ENCODE peak calls at places on chromosomes 5 and 9, in five cellular contexts. R, V, O, D and U are unnamed samples. For H3K9me3, the result is how much of the 10 kb centered on the place peaks cover.

GRCh38 chr5:77431286-77431685 is 60.8 kb downstream of the WDR41 start:
- DNase-seq in O (no peak), R (peak), V (no peak), D (no peak), U (no peak)

GRCh38 chr5:81685481-81685880 is 65.4 kb downstream of the SSBP2 start:
- DNase-seq in O (no peak), V (no peak), R (no peak), D (no peak), U (no peak)

GRCh38 chr9:16074962-16075361 is 522.1 kb downstream of the CCDC171 start:
- DNase-seq in D (no peak), R (peak), V (no peak), O (no peak), U (no peak)

GRCh38 chr5:83507431-83507830 is 35.9 kb downstream of the VCAN start:
- DNase-seq in R (no peak), O (no peak), V (no peak), D (no peak), U (no peak)

GRCh38 chr5:132825824-132826391 is 4.5 kb downstream of the SHROOM1 start:
- DNase-seq in O (peak), V (no peak), R (no peak), D (no peak), U (no peak)

GRCh38 chr9:82670000-82670399 is 392.9 kb downstream of the RASEF start:
- DNase-seq in D (no peak), R (no peak), V (no peak), O (no peak), U (no peak)

GRCh38 chr5:142915840-142916424 is 145.8 kb downstream of the ARHGAP26 start:
- DNase-seq in D (no peak), R (peak), V (no peak), O (no peak), U (no peak)

GRCh38 chr9:105188746-105189145 is 55.7 kb upstream of the SLC44A1 start:
- DNase-seq in D (no peak), O (no peak), V (no peak), R (no peak), U (no peak)

GRCh38 chr5:66234241-66234640 is 90.1 kb downstream of the SREK1 start:
- DNase-seq in O (no peak), D (no peak), R (no peak), V (no peak), U (no peak)

GRCh38 chr5:169728-170094 is 21.6 kb upstream of the LRRC14B start:
- DNase-seq in D (no peak), O (peak), R (no peak), V (no peak), U (no peak)

GRCh38 chr9:70411141-70411929 is 3.1 kb downstream of the KLF9 start:
- DNase-seq in O (peak), R (peak), V (peak), D (peak), U (peak)

GRCh38 chr9:93968451-93969327 is 13.5 kb upstream of the BARX1 start:
- DNase-seq in D (no peak), V (no peak), O (no peak), R (peak), U (no peak)

GRCh38 chr9:108363321-108363720 is 492.5 kb downstream of the ACTL7B start:
- DNase-seq in V (no peak), D (no peak), O (no peak), R (no peak), U (no peak)

GRCh38 chr9:87305123-87305522 is 192.5 kb upstream of the DAPK1 start:
- DNase-seq in V (no peak), O (no peak), R (no peak), D (no peak), U (no peak)

GRCh38 chr5:168273056-168273980 is 18.1 kb upstream of the WWC1 start:
- DNase-seq in R (no peak), V (no peak), O (no peak), D (no peak), U (no peak)

GRCh38 chr9:37693265-37693664 is 42.5 kb downstream of the FRMPD1 start:
- DNase-seq in R (peak), V (no peak), D (no peak), O (no peak), U (no peak)

GRCh38 chr9:2662496-2662895 is 40.9 kb downstream of the VLDLR start:
- DNase-seq in V (no peak), O (no peak), D (no peak), R (no peak), U (no peak)

GRCh38 chr5:8842906-8843590 is 702.8 kb downstream of the SEMA5A start:
- DNase-seq in R (peak), O (no peak), V (no peak), D (no peak), U (no peak)

GRCh38 chr5:16570121-16570815 is 46.5 kb downstream of the RETREG1 start:
- DNase-seq in D (no peak), R (peak), V (no peak), O (no peak), U (no peak)

GRCh38 chr5:37071901-37072581 is 177.1 kb downstream of the CPLANE1 start:
- DNase-seq in R (peak), O (no peak), V (no peak), D (no peak), U (no peak)

GRCh38 chr9:91845839-91846238 is 104.2 kb downstream of the ROR2 start:
- DNase-seq in D (no peak), O (no peak), R (no peak), V (no peak), U (no peak)

GRCh38 chr5:97019435-97020117 is 83.7 kb downstream of the LNPEP start:
- DNase-seq in V (no peak), O (no peak), R (peak), D (no peak), U (no peak)

GRCh38 chr9:70053864-70054263 is 10.2 kb downstream of the MAMDC2 start:
- DNase-seq in D (no peak), V (no peak), R (no peak), O (peak), U (peak)

GRCh38 chr9:19631181-19631580 is 157.7 kb downstream of the SLC24A2 start:
- DNase-seq in O (no peak), R (no peak), V (no peak), D (no peak), U (no peak)

GRCh38 chr9:75612205-75612604 is 278.3 kb upstream of the PCSK5 start:
- DNase-seq in O (no peak), V (no peak), D (no peak), R (no peak), U (no peak)

GRCh38 chr5:151315998-151316597 is 12.5 kb upstream of the SLC36A3 start:
- DNase-seq in R (peak), O (peak), D (peak), V (peak), U (peak)

GRCh38 chr5:4479381-4479780 is 660.7 kb upstream of the ADAMTS16 start:
- DNase-seq in D (no peak), O (no peak), R (no peak), V (no peak), U (no peak)

GRCh38 chr9:38334234-38334633 is 58.3 kb upstream of the ALDH1B1 start:
- DNase-seq in V (no peak), D (no peak), R (no peak), O (peak), U (no peak)

GRCh38 chr9:35605336-35606137 is 475 bp downstream of the TESK1 start:
- DNase-seq in R (no peak), O (no peak), V (no peak), D (peak), U (no peak)

GRCh38 chr9:89850633-89851325 is 246.0 kb downstream of the GADD45G start:
- DNase-seq in V (no peak), R (peak), O (peak), D (no peak), U (no peak)

GRCh38 chr5:96614110-96614691 is 48.0 kb upstream of the CAST start:
- DNase-seq in D (no peak), R (peak), V (no peak), O (peak), U (peak)

GRCh38 chr9:92723299-92723625 is 41.4 kb downstream of the BICD2 start:
- DNase-seq in D (no peak), V (no peak), O (no peak), R (peak), U (no peak)

GRCh38 chr5:165525268-165525667 is 2019.8 kb downstream of the MAT2B start:
- DNase-seq in R (peak), D (no peak), V (no peak), O (no peak), U (no peak)

GRCh38 chr9:135300346-135301141 is 179.0 kb upstream of the PPP1R26 start:
- DNase-seq in V (no peak), O (no peak), R (no peak), D (no peak), U (no peak)

GRCh38 chr5:27315541-27316282 is 277.3 kb upstream of the CDH9 start:
- DNase-seq in D (no peak), V (no peak), O (no peak), R (peak), U (no peak)

GRCh38 chr5:65840071-65840470 is 86.3 kb upstream of the ERBIN start:
- DNase-seq in D (no peak), O (no peak), V (no peak), R (peak), U (no peak)

GRCh38 chr5:160165137-160166068 is 46.2 kb upstream of the PWWP2A start:
- DNase-seq in V (peak), D (peak), R (peak), O (peak), U (peak)

GRCh38 chr9:126395439-126396212 is 69.0 kb downstream of the MVB12B start:
- DNase-seq in R (peak), O (no peak), D (no peak), V (no peak), U (no peak)

DNA sequence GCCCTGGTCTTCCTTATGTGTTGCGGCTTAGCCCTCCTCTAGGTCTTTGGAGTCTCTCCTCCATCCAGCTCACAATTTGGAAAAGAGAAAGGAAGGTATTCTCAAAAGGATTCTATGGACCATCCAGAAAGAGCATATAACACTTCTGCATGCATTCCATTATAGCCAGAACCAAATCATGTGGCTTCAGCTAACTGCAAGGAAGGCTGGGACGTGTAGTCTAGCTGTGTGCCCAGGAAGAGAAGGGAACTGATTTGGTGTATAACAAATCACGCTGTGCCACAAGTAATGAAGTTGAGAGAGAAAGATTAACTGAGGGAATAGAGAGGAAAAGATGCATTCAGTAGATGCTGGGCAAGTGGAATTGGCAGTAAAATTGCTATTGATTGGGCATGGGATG is 43.7 kb downstream of the PLPPR1 start:
- DNase-seq in V (no peak), O (no peak), D (no peak), R (no peak), U (no peak)
- H3K9me3 ChIP-seq in V (under half), O (under half), D (under half), R (under half), U (under half)

DNA sequence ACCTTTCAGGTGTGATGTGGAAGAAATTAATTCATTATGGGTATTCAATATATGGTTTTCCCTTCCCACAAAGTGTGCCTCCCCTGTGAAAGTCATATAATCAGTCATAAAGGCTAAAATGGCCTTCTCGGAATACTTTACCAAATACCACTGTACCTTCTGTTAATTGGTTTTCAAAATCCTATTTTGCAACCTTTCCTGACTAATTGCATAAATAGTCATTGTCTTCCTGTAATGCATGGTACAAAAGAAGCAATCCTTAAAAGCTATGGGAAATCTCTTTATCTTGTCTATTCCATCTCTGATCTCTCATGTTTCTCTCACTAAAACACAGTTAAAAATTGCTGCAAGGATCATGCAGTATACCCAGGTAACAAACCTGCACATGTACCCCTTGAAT is 44.3 kb upstream of the UGCG start:
- DNase-seq in R (no peak), O (no peak), D (no peak), V (no peak), U (no peak)
- H3K4me3 ChIP-seq in R (no peak), O (no peak), D (no peak), V (no peak), U (no peak)

DNA sequence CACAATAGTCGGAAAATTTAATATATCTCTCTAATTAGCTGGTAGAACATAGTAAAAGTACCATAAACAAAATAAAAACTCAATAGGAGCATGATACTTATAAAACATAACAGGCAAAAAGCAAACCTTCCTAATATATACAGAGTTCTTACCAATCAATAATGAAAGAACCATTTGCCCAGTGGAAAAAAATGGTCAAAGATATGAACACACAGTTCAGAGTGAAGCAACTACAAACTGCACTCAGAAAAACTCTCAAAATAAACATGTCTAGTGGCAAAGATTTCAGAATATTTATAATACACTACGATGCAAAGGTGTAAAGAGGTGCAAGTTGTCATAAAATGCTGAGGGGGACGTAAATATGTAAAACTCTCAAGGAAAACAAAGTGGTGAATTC is 576.2 kb upstream of the CTNND2 start:
- DNase-seq in V (no peak), O (no peak), R (no peak), D (no peak), U (no peak)
- H3K9me3 ChIP-seq in V (under half), O (under half), R (under half), D (under half), U (under half)

DNA sequence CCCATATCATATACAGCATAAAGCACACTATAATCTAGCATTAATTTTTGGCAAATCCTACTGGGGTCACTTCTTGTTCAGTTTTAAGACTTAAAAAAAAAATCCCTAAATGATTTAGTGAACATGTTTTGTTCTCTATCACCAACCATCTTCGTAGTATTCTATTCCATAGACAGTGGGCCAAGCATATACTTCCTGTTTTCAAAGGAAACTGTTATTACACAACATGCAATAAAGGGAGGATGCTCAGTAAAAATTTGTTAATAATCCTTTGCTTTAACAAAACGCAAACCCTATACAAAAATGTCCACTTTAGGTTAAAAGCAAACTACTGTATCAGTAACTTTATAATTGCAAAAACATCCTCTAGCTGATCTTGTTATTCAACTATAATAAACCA is 13.0 kb downstream of the CCNH start:
- DNase-seq in D (no peak), V (no peak), R (no peak), O (no peak), U (no peak)
- H3K4me3 ChIP-seq in D (no peak), V (no peak), R (no peak), O (no peak), U (no peak)

GRCh38 chr5:17738461-17738860 is 104.2 kb downstream of the TAF11L14 start:
- DNase-seq in R (no peak), O (no peak), D (no peak), V (no peak), U (no peak)
- H3K9me3 ChIP-seq in R (under half), O (under half), D (under half), V (under half), U (under half)

GRCh38 chr9:127753148-127753547 is 18.1 kb upstream of the TOR2A start:
- DNase-seq in D (no peak), V (no peak), O (no peak), R (no peak), U (no peak)

GRCh38 chr9:127754099-127754760 is 19.1 kb upstream of the TOR2A start:
- DNase-seq in R (no peak), D (no peak), O (no peak), V (no peak), U (no peak)

GRCh38 chr9:127755558-127756060 is 20.5 kb upstream of the TOR2A start:
- DNase-seq in D (no peak), R (no peak), O (no peak), V (no peak), U (no peak)

GRCh38 chr9:127754761-127755557 is 19.9 kb upstream of the TOR2A start:
- DNase-seq in D (no peak), O (no peak), R (no peak), V (no peak), U (no peak)

GRCh38 chr9:127753556-127753955 is 18.5 kb upstream of the TOR2A start:
- DNase-seq in V (no peak), D (no peak), R (no peak), O (no peak), U (no peak)
- H3K4me3 ChIP-seq in V (peak), D (no peak), R (no peak), O (no peak), U (no peak)

GRCh38 chr5:118875131-118875530 is 113.2 kb downstream of the DTWD2 start:
- DNase-seq in D (no peak), R (no peak), V (no peak), O (no peak), U (no peak)
- H3K9me3 ChIP-seq in D (half or more), R (under half), V (half or more), O (under half), U (under half)

GRCh38 chr9:136329636-136330405 is 2.5 kb downstream of the GPSM1 start:
- DNase-seq in O (no peak), R (no peak), V (no peak), D (peak), U (no peak)
- H3K4me3 ChIP-seq in O (no peak), R (peak), V (peak), D (no peak), U (no peak)

GRCh38 chr5:180234271-180234670 is 25.3 kb upstream of the RASGEF1C start:
- DNase-seq in O (no peak), V (no peak), R (no peak), D (no peak), U (no peak)
- H3K9me3 ChIP-seq in O (under half), V (under half), R (under half), D (under half), U (under half)